ENCODE peak calls at places on chromosomes 2 and 18, in eight cellular contexts. F is SK-N-SH, L is endothelial cell of umbilical vein, S is stomach, Q is breast epithelium, J is sigmoid colon, V is spleen, I is K562. B is an unnamed sample.
A peak's percentile ranks its signal among the peaks of the same experiment; 100 is the strongest.

GRCh38 chr2:44246840-44247369 is 28.4 kb upstream of the SLC3A1 start:
- DNase-seq in L (no peak), Q (no peak), V (no peak), I (no peak), F (no peak), J (no peak), S (no peak), B (no peak)

GRCh38 chr2:53096346-53096745 is 671.3 kb upstream of the CHAC2 start:
- DNase-seq in F (no peak), S (no peak), V (no peak), J (no peak), I (no peak), Q (no peak), L (no peak), B (no peak)

GRCh38 chr2:209556354-209556961 is 132.6 kb downstream of the MAP2 start:
- DNase-seq in S (no peak), L (peak; percentile 70), I (no peak), V (no peak), Q (no peak), F (peak; percentile 27), J (no peak), B (no peak)

GRCh38 chr2:205612661-205613060 is 69.6 kb upstream of the NRP2 start:
- DNase-seq in V (no peak), Q (no peak), S (no peak), I (peak; percentile 57), J (no peak), L (no peak), F (peak; percentile 14), B (no peak)

GRCh38 chr2:196242131-196242620 is 70.8 kb upstream of the STK17B start:
- DNase-seq in Q (no peak), I (no peak), L (no peak), V (peak; percentile 80), S (no peak), J (no peak), F (no peak), B (peak; percentile 43)

GRCh38 chr2:37918742-37919186 is 6.3 kb upstream of the RMDN2 start:
- DNase-seq in S (no peak), I (no peak), F (no peak), J (no peak), Q (no peak), L (no peak), V (no peak), B (no peak)

GRCh38 chr2:207039225-207039624 is 99.9 kb downstream of the CPO start:
- DNase-seq in J (no peak), F (no peak), V (no peak), L (no peak), I (no peak), S (no peak), Q (no peak), B (no peak)

GRCh38 chr2:223735659-223736244 is 101.6 kb downstream of the AP1S3 start:
- DNase-seq in Q (no peak), J (no peak), F (no peak), S (no peak), I (no peak), L (peak; percentile 61), V (no peak), B (no peak)

GRCh38 chr2:226791056-226791486 is 8.5 kb downstream of the IRS1 start:
- DNase-seq in F (no peak), L (peak; percentile 49), V (no peak), S (no peak), Q (peak; percentile 50), J (peak; percentile 86), I (no peak), B (no peak)

GRCh38 chr2:142140434-142140845 is 9.6 kb upstream of the LRP1B start:
- DNase-seq in J (no peak), L (peak; percentile 36), F (no peak), Q (no peak), S (no peak), I (peak; percentile 6), V (no peak), B (no peak)

GRCh38 chr2:37625156-37625555 is 46.3 kb downstream of the CDC42EP3 start:
- DNase-seq in J (no peak), F (no peak), Q (no peak), L (no peak), I (no peak), V (no peak), S (no peak), B (no peak)

GRCh38 chr2:204380141-204380881 is 165.0 kb upstream of the PARD3B start:
- DNase-seq in V (no peak), S (no peak), I (no peak), F (no peak), Q (no peak), L (no peak), J (no peak), B (no peak)

DNA sequence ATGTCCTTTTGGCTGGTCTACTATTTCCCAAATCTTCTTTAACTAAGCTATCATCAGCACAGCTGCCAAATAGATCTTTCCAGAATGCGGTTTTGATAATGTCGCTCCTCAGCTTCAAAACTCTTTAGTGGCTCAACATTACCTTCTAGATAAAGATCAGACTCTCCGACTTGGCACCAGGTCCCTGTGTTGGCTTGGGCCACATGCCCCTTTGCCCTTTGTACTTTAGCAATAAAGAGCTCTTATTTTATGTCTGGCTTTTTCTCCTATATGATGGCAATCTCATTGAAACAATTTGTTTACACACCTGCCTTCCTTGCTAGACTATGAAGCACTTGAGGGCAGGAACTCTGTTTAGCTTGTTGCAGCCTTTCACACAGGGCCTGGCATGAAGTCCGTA is 128.9 kb upstream of the GATA6 start:
- DNase-seq in Q (no peak), S (peak; percentile 67), L (no peak), F (no peak), J (no peak), I (no peak), V (no peak), B (no peak)
- H3K4me1 ChIP-seq in Q (no peaks in the 10 kb centered on the region), S (peaks cover 8% of the 10 kb centered on the region), L (no peaks in the 10 kb centered on the region), F (no peaks in the 10 kb centered on the region), J (no peaks in the 10 kb centered on the region), I (no peaks in the 10 kb centered on the region), V (no peaks in the 10 kb centered on the region), B (no peaks in the 10 kb centered on the region)

GRCh38 chr18:74446631-74447403 is 10.3 kb downstream of the DIPK1C start:
- DNase-seq in V (no peak), S (no peak), I (no peak), Q (no peak), J (no peak), L (no peak), F (no peak), B (no peak)

GRCh38 chr18:74447404-74448152 is 9.5 kb downstream of the DIPK1C start:
- DNase-seq in F (no peak), I (no peak), Q (no peak), L (no peak), J (no peak), V (no peak), S (no peak), B (no peak)

GRCh38 chr18:74446178-74446577 is 10.9 kb downstream of the DIPK1C start:
- DNase-seq in J (no peak), Q (no peak), I (no peak), V (no peak), S (no peak), L (no peak), F (no peak), B (no peak)

GRCh38 chr18:74444104-74444503 is 13.0 kb downstream of the DIPK1C start:
- DNase-seq in F (no peak), S (no peak), V (no peak), I (no peak), Q (no peak), J (no peak), L (no peak), B (no peak)

DNA sequence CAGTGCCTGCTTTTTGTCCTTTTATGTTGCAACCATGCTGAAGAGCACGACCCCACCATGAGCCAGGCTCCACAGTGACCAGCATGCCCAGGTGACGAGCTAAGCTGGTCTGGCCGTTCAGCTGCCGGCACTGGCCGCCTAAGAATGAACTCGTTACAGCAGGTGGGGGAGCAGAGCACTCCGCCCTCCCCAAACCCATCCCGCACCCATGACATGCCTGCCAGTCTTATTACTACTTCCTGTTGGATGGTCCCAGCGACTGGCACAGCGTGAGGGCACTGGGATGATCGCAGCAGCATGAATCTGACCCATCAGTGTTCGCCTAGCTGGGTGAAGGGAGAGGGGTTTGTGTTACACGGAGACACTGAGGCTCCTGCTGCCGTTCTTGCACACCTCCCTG is 11.5 kb downstream of the DIPK1C start:
- DNase-seq in V (no peak), L (no peak), J (no peak), Q (no peak), S (no peak), F (no peak), I (no peak), B (no peak)
- TF ChIP-seq CTCF in V (no peak), L (no peak), J (no peak), Q (no peak), S (no peak), F (no peak), I (no peak), B (no peak)

GRCh38 chr2:84477886-84478285 is 18.8 kb upstream of the SUCLG1 start:
- DNase-seq in V (no peak), S (no peak), Q (no peak), L (no peak), J (no peak), I (no peak), F (no peak), B (no peak)

GRCh38 chr2:84478867-84479266 is 19.8 kb upstream of the SUCLG1 start:
- DNase-seq in V (no peak), I (peak; percentile 5), L (no peak), Q (no peak), F (no peak), S (no peak), J (no peak), B (no peak)

GRCh38 chr2:84474176-84474575 is 15.1 kb upstream of the SUCLG1 start:
- DNase-seq in V (no peak), J (no peak), S (peak; percentile 65), L (no peak), F (no peak), I (no peak), Q (peak; percentile 66), B (peak; percentile 35)
- TF ChIP-seq POLR2AphosphoS5 in V (no peak), J (no peak), S (no peak), L (no peak), F (no peak), I (no peak), Q (no peak), B (no peak)

DNA sequence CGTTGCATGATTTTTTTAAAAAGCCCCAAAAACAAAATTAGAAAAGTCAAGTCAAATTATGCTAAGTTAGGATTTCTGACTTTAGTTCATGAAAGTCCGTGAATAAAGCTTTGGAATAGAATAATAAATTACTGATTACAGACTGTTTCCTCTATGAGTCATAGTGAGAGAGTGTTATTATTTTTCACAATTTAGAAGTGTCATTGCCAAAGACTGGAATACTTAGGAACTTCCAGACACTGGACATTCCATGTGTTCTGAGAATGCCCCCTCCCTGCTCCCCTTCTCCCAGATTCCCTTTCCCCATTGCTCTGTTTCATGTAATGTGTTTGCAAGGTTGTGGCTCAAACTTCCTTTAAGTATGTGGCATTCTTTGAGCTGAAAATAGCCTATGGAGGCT is 144.4 kb downstream of the FHOD3 start:
- DNase-seq in V (no peak), I (no peak), J (no peak), Q (no peak), F (no peak), S (no peak), L (peak; percentile 34), B (no peak)
- H3K4me1 ChIP-seq in V (no peaks in the 10 kb centered on the region), I (no peaks in the 10 kb centered on the region), J (no peaks in the 10 kb centered on the region), Q (no peaks in the 10 kb centered on the region), F (peaks cover 11% of the 10 kb centered on the region), S (peaks cover 19% of the 10 kb centered on the region), L (no peaks in the 10 kb centered on the region), B (no peaks in the 10 kb centered on the region)

GRCh38 chr2:100292022-100292580 is 30.2 kb downstream of the LONRF2 start:
- DNase-seq in F (peak; percentile 56), I (peak; percentile 96), S (peak; percentile 37), L (no peak), V (no peak), Q (peak; percentile 52), J (peak; percentile 81), B (peak; percentile 85)
- TF ChIP-seq CTCF in F (peak; percentile 27), I (peak; percentile 28), S (no peak), L (no peak), V (no peak), Q (no peak), J (no peak), B (no peak)

GRCh38 chr2:30221531-30221930 is 9.8 kb upstream of the LBH start:
- DNase-seq in J (peak; percentile 40), Q (peak; percentile 70), S (no peak), F (no peak), V (no peak), I (no peak), L (no peak), B (no peak)
- TF ChIP-seq POLR2AphosphoS5 in J (no peak), Q (no peak), S (no peak), F (no peak), V (no peak), I (no peak), L (no peak), B (no peak)